ENCODE peak calls at places on chromosomes 5 and 9, in seven cellular contexts. I is A549, H is suprapubic skin, N is GM12878, K is K562, J is HepG2, A is stomach. O is an unnamed sample.

GRCh38 chr5:56251918-56252553 is 18.9 kb upstream of the ANKRD55 start:
- DNase-seq in I (no peak), N (no peak), A (no peak), K (peak), H (no peak), J (no peak), O (no peak)

GRCh38 chr5:41524174-41524573 is 13.8 kb upstream of the PLCXD3 start:
- DNase-seq in K (no peak), H (no peak), I (peak), N (no peak), A (no peak), J (no peak), O (no peak)

GRCh38 chr9:36903541-36904435 is 130.3 kb downstream of the PAX5 start:
- DNase-seq in K (peak), I (peak), N (peak), H (peak), A (peak), J (peak), O (no peak)

GRCh38 chr5:122775713-122776084 is 819 bp downstream of the SNX2 start:
- DNase-seq in A (no peak), K (no peak), J (no peak), I (peak), H (no peak), N (no peak), O (no peak)

GRCh38 chr9:123974471-123974870 is 37.1 kb upstream of the LHX2 start:
- DNase-seq in K (no peak), H (no peak), A (no peak), I (no peak), N (no peak), J (no peak), O (no peak)

GRCh38 chr5:76084496-76085285 is 1.5 kb downstream of the SV2C start:
- DNase-seq in K (peak), A (no peak), N (no peak), H (no peak), J (no peak), I (no peak), O (no peak)

GRCh38 chr9:76353280-76353679 is 40.9 kb downstream of the RFK start:
- DNase-seq in J (no peak), A (no peak), K (no peak), H (no peak), N (no peak), I (no peak), O (no peak)

GRCh38 chr5:97071993-97072392 is 70.4 kb downstream of the LIX1 start:
- DNase-seq in J (no peak), H (no peak), I (no peak), A (no peak), K (no peak), N (no peak), O (no peak)

GRCh38 chr5:124574521-124575436 is 171.7 kb downstream of the ZNF608 start:
- DNase-seq in J (no peak), A (no peak), I (no peak), N (no peak), K (no peak), H (no peak), O (no peak)

GRCh38 chr5:141849371-141850182 is 28.6 kb downstream of the PCDH1 start:
- DNase-seq in A (peak), J (peak), I (peak), N (no peak), H (peak), K (peak), O (peak)

GRCh38 chr9:87535817-87536539 is 38.3 kb downstream of the DAPK1 start:
- DNase-seq in A (no peak), I (no peak), H (no peak), J (no peak), K (no peak), N (peak), O (no peak)

GRCh38 chr5:160260881-160261815 is 31.8 kb downstream of the FABP6 start:
- DNase-seq in K (peak), I (peak), H (no peak), J (peak), N (no peak), A (peak), O (no peak)

GRCh38 chr5:119328753-119329602 is 26.8 kb upstream of the TNFAIP8 start:
- DNase-seq in J (no peak), K (no peak), A (no peak), H (no peak), N (no peak), I (no peak), O (no peak)

GRCh38 chr5:159783731-159784247 is 132.5 kb upstream of the ADRA1B start:
- DNase-seq in K (no peak), I (no peak), H (no peak), N (no peak), A (no peak), J (no peak), O (no peak)

GRCh38 chr5:54673523-54674225 is 156.1 kb downstream of the SNX18 start:
- DNase-seq in N (peak), H (no peak), I (no peak), A (peak), J (no peak), K (no peak), O (peak)

GRCh38 chr9:128607642-128608350 is 48.9 kb downstream of the DYNC2I2 start:
- DNase-seq in N (no peak), K (no peak), A (peak), J (no peak), H (no peak), I (no peak), O (no peak)

GRCh38 chr5:149387982-149388381 is 8.9 kb upstream of the IL17B start:
- DNase-seq in K (no peak), J (no peak), H (no peak), N (no peak), A (no peak), I (no peak), O (no peak)

GRCh38 chr9:107435415-107435814 is 54.2 kb downstream of the KLF4 start:
- DNase-seq in K (no peak), I (no peak), H (no peak), A (no peak), J (no peak), N (no peak), O (no peak)

GRCh38 chr9:99511723-99512122 is 289.6 kb downstream of the SEC61B start:
- DNase-seq in H (no peak), K (no peak), I (no peak), J (no peak), A (no peak), N (no peak), O (no peak)

GRCh38 chr9:99509900-99510299 is 287.8 kb downstream of the SEC61B start:
- DNase-seq in K (no peak), J (no peak), N (peak), H (no peak), A (no peak), I (no peak), O (no peak)

GRCh38 chr9:99505915-99506314 is 283.8 kb downstream of the SEC61B start:
- DNase-seq in I (no peak), K (no peak), N (no peak), J (no peak), A (no peak), H (no peak), O (no peak)

GRCh38 chr9:99509291-99509826 is 287.3 kb downstream of the SEC61B start:
- DNase-seq in K (no peak), N (no peak), I (no peak), H (no peak), J (no peak), A (no peak), O (no peak)

DNA sequence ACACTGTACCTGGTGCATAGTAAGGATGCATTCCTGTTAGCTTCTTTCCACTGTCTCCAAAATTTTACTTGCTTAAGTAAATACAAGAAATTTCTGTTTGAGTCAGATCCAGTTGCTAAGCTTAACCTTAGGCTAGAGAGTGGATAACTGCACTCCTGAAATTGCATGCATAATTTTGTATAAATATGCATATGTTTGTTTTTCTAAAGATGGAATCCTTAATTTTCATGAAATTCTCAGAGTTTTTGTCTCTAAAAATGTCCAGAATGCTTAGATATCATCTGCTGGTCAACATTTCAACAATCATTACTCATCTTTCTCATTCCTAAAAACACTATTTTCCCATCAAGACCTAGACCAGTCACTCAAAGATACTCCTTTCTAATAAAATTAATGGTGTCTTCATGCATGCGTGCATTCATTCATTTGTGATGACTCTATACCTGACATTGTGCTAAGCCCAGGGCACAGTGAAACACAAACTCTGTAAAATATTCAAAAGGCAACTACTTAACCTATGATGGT is 284.8 kb downstream of the SEC61B start:
- DNase-seq in J (no peak), H (no peak), A (no peak), N (no peak), I (no peak), K (no peak), O (no peak)
- H3K4me3 ChIP-seq in J (no peak), H (no peak), A (no peak), N (no peak), I (no peak), K (no peak), O (no peak)

GRCh38 chr9:96062051-96062450 is 186.6 kb downstream of the ERCC6L2 start:
- DNase-seq in I (no peak), J (no peak), N (no peak), A (no peak), H (no peak), K (no peak), O (no peak)
- H3K27ac ChIP-seq in I (peak), J (no peak), N (no peak), A (no peak), H (no peak), K (no peak), O (no peak)

DNA sequence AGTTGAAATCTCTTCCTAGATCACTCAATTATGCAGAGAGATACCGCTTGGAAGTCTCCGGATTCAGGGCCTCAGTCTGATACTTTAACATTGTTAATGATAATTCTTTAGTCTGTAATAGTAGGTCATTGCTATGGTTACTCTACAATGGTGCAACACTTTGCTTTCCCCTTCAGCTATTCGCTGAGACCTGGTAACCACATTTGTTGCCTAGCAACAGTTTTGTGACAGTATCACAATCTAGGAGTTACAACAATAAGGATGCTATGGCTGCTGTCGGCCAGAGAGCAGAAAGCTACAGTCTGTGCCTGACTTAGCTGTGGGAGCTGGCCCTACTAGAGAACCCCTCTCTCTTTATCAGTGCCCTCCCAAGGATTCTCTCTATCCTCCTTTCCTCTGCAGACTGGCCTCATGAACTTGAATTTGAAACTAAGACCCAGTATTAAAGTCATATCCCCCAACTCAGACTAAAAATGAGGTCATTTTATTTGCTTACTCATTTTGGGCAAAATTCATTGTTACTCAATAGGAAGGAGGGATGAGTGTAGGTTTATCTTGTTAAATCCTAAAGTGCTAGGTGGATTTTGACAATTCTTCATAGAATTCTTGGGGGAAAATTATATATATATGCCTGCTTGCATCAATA is 39.3 kb downstream of the NR2F1 start:
- DNase-seq in A (no peak), I (peak), N (no peak), K (no peak), H (no peak), J (peak), O (no peak)
- TF ChIP-seq EP300 in A (no peak), I (no peak), N (no peak), K (no peak), H (no peak), J (no peak), O (no peak)

DNA sequence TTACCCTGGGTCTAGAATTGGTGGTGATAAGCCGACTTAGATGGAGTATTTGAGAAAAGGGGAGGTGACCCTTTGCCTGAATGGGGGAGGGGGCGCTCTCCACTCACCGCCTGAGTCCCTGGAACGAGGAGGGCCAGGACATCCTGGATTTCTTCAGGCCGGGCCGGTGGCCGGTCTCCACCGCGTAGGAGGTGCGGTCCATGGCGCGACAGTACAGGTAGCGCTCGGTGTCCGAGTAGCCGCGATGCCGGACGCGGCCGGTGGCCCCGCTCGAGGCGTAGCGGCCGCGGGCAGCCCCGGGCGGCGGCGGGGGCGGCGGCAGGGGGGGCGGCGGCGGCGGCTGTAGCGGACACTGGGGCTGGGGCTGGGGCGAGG is 478 bp downstream of the PDE4D start:
- DNase-seq in J (no peak), A (no peak), H (no peak), I (no peak), N (no peak), K (no peak), O (no peak)
- H3K4me3 ChIP-seq in J (no peak), A (peak), H (peak), I (no peak), N (no peak), K (no peak), O (no peak)

GRCh38 chr5:172644711-172645110 is 3.6 kb downstream of the NEURL1B start:
- DNase-seq in N (no peak), I (no peak), A (no peak), K (no peak), H (no peak), J (no peak), O (no peak)
- H3K27ac ChIP-seq in N (no peak), I (no peak), A (peak), K (no peak), H (no peak), J (no peak), O (peak)

GRCh38 chr5:172858990-172859811 is 25.1 kb downstream of the ERGIC1 start:
- DNase-seq in K (no peak), H (peak), I (peak), A (peak), J (peak), N (no peak), O (peak)
- TF ChIP-seq EP300 in K (no peak), H (no peak), I (no peak), A (no peak), J (peak), N (no peak), O (peak)

DNA sequence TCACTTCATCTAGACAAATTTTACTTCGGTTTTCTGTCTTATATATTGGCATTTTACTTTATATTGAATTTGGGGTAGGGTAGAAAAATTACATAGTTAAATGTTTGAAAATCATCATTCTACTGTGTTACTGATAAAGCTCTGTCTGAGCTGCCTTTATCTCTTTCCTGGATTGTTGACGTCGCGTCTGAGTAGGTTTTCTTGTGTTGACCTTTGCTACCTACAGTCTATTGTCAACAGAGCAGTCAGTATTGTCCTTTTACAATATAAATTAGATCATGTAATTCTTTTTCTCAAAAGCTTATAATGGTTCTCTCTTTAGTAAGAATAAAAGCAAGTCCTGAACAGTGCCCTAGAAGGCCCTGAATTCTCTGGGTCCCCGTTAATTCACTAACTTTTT is 128.2 kb downstream of the HACD4 start:
- DNase-seq in N (no peak), A (no peak), K (no peak), H (no peak), J (peak), I (no peak), O (no peak)
- H3K4me3 ChIP-seq in N (no peak), A (no peak), K (no peak), H (no peak), J (no peak), I (no peak), O (no peak)

DNA sequence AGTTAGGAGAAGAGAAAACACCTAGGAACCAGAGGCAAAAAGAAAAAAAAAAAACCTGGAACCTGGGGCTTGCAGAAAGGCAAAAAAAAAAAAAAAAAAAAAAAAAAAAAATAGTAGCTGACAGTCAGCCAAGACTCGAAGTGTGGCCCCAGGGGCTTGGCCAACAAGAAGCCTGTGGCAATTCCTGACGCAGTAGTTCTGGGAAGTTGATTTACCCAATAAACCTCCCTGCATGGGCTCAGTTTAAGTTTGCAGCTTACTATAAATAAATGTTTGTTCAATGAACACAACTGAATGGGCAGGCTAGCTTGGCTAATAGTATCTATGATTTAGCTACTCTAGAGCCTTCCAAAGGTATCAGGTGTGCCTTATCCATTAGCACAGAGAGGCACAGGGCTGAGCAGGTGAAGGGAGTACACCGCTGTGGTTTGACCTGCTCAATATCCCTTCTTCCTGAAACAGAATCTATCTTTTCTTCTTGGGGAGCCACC is 21.3 kb upstream of the GLRX start:
- DNase-seq in J (no peak), I (peak), N (no peak), H (no peak), A (peak), K (no peak), O (peak)
- H3K27ac ChIP-seq in J (no peak), I (peak), N (no peak), H (peak), A (peak), K (no peak), O (peak)

DNA sequence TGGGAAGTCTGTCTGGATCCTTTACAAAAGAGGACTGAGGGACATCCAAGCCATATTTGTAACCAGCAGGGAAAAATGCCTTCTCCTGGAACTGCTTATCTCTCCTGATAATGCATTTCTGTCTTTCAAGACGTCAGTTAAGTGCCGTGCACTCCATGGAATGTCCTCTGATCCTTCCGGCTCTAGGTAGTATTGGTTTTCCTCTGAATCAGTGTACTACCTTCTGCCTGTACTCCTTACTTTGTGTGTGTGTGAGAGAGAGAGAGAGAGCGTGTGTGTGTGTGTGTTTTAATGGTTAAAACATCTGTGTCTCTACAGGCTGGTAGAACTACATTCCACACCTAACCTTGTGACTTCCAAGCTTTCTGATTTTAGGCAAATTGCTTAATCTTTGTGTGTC is 89.9 kb downstream of the PIP5K1B start:
- DNase-seq in N (no peak), A (no peak), K (peak), I (no peak), H (no peak), J (no peak), O (no peak)
- TF ChIP-seq EP300 in N (no peak), A (no peak), K (no peak), I (no peak), H (no peak), J (no peak), O (no peak)

DNA sequence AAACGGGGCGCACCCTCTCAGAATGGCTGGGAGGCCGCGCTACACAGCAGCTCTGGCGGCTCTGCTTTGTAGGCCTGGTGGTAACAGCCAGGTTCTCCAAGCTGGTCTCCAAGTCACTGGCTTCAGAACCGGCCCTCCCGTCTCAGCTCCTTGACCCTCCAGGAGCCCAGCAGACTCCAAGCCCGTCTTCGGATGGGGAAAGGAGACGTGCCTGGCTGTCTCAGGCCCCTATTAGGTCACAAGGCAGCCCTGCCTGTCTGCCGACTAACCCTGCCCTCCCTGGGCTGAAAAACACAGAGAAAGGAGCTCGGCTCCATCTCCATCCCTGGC is 2.2 kb downstream of the ASB6 start:
- DNase-seq in H (no peak), I (no peak), N (no peak), K (no peak), J (no peak), A (no peak), O (no peak)
- H3K4me3 ChIP-seq in H (no peak), I (no peak), N (no peak), K (no peak), J (no peak), A (peak), O (no peak)

O was measured in tibial nerve.